ENCODE peak calls at places on chromosomes 1 and 21, in five cellular contexts. J is effector memory CD4-positive, alpha-beta T cell; Q is heart right ventricle; Y is neuronal stem cell; B is left ventricle myocardium inferior. R is an unnamed sample.

GRCh38 chr1:164695956-164696665 is 137.1 kb downstream of the PBX1 start:
- DNase-seq in J (no peak), Q (no peak), Y (no peak), B (no peak), R (no peak)

GRCh38 chr1:38489844-38490270 is 369.7 kb downstream of the RRAGC start:
- DNase-seq in J (no peak), Q (no peak), Y (no peak), B (no peak), R (peak)

GRCh38 chr1:34977858-34978257 is 7.3 kb downstream of the TMEM35B start:
- DNase-seq in J (no peak), Q (no peak), Y (no peak), B (no peak), R (no peak)

GRCh38 chr1:91124989-91125417 is 103.2 kb upstream of the ZNF644 start:
- DNase-seq in J (no peak), Q (no peak), Y (no peak), B (no peak), R (peak)

GRCh38 chr1:221439734-221440436 is 302.0 kb downstream of the DUSP10 start:
- DNase-seq in J (peak), Q (no peak), Y (no peak), B (no peak), R (no peak)

GRCh38 chr1:54811066-54811465 is 9.9 kb upstream of the TTC22 start:
- DNase-seq in J (no peak), Q (no peak), Y (no peak), B (no peak), R (no peak)

GRCh38 chr1:92953491-92953890 is 7.8 kb downstream of the DIPK1A start:
- DNase-seq in J (no peak), Q (no peak), Y (no peak), B (no peak), R (no peak)

GRCh38 chr1:33764149-33764548 is 99.7 kb upstream of the HMGB4 start:
- DNase-seq in J (no peak), Q (no peak), Y (no peak), B (no peak), R (no peak)

GRCh38 chr1:208475951-208476824 is 232.0 kb upstream of the PLXNA2 start:
- DNase-seq in J (no peak), Q (no peak), Y (peak), B (no peak), R (peak)

GRCh38 chr1:245258271-245258920 is 103.6 kb downstream of the KIF26B start:
- DNase-seq in J (no peak), Q (no peak), Y (no peak), B (no peak), R (no peak)

GRCh38 chr1:219773775-219774174 is 154.6 kb downstream of the SLC30A10 start:
- DNase-seq in J (no peak), Q (no peak), Y (no peak), B (no peak), R (no peak)

GRCh38 chr1:6417961-6418667 is 1.6 kb downstream of the HES2 start:
- DNase-seq in J (no peak), Q (no peak), Y (no peak), B (no peak), R (no peak)

GRCh38 chr1:47229884-47230691 is 1.9 kb downstream of the TAL1 start:
- DNase-seq in J (no peak), Q (no peak), Y (no peak), B (no peak), R (peak)

GRCh38 chr1:222420621-222421020 is 127.3 kb downstream of the HHIPL2 start:
- DNase-seq in J (no peak), Q (no peak), Y (no peak), B (no peak), R (no peak)

GRCh38 chr1:156193208-156193487 is 756 bp upstream of the SLC25A44 start:
- DNase-seq in J (no peak), Q (no peak), Y (no peak), B (no peak), R (no peak)

GRCh38 chr1:234315588-234315987 is 57.7 kb upstream of the COA6 start:
- DNase-seq in J (no peak), Q (no peak), Y (no peak), B (no peak), R (no peak)

GRCh38 chr1:209048961-209049669 is 534.4 kb upstream of the CAMK1G start:
- DNase-seq in J (no peak), Q (no peak), Y (no peak), B (no peak), R (no peak)

GRCh38 chr1:29837306-29837646 is 601.0 kb downstream of the PTPRU start:
- DNase-seq in J (no peak), Q (no peak), Y (no peak), B (no peak), R (no peak)

GRCh38 chr21:43359081-43359822 is 67.7 kb downstream of the SIK1 start:
- DNase-seq in J (no peak), Q (peak), Y (no peak), B (no peak), R (no peak)

GRCh38 chr21:43362306-43362927 is 64.5 kb downstream of the SIK1 start:
- DNase-seq in J (peak), Q (peak), Y (no peak), B (peak), R (peak)

GRCh38 chr21:43361127-43361492 is 65.8 kb downstream of the SIK1 start:
- DNase-seq in J (no peak), Q (peak), Y (no peak), B (peak), R (no peak)

GRCh38 chr21:43361493-43362296 is 65.2 kb downstream of the SIK1 start:
- DNase-seq in J (peak), Q (peak), Y (no peak), B (peak), R (no peak)

DNA sequence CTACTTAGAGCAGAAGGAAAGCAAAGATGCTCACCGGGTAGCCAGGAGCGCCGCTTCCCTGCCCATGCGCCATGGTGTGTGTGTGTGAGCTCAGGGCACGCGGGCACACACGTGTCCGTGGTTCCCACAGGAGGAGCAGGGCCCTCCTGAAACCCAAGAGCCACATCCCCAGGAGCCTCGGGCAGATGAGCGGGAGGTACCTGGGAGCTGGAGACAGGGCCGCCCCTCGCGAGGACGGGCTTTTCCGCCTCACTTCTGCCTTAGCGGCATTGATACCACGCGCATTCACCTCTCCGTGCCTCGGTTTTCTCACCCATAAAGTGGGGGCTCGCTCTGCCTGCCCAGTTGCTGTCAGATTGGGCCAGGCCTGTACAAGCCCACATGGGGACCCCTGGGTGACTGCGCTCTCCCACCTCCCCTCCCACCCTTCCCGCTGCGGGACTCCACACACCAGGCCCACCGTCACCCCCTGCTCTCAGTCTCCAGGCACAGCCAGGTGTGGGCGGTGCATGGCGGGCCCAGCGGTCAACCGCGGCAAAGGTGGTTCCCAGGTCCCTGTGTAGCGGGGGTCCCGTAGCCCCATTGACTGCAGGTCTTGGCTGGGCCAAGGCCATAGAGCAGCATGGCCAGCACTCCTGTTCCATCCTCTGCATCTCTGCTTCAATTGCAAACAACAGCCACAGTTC is 66.3 kb downstream of the SIK1 start:
- DNase-seq in J (no peak), Q (peak), Y (no peak), B (no peak), R (no peak)
- H3K27ac ChIP-seq in J (no peak), Q (peak), Y (no peak), B (peak), R (no peak)

GRCh38 chr1:201737350-201738060 is 91.5 kb upstream of the IPO9 start:
- DNase-seq in J (no peak), Q (peak), Y (no peak), B (peak), R (peak)

GRCh38 chr1:201740609-201741231 is 88.2 kb upstream of the IPO9 start:
- DNase-seq in J (no peak), Q (no peak), Y (no peak), B (no peak), R (peak)

GRCh38 chr1:201739492-201740085 is 89.4 kb upstream of the IPO9 start:
- DNase-seq in J (no peak), Q (peak), Y (no peak), B (peak), R (peak)

GRCh38 chr1:201740086-201740541 is 88.8 kb upstream of the IPO9 start:
- DNase-seq in J (no peak), Q (no peak), Y (no peak), B (no peak), R (peak)

DNA sequence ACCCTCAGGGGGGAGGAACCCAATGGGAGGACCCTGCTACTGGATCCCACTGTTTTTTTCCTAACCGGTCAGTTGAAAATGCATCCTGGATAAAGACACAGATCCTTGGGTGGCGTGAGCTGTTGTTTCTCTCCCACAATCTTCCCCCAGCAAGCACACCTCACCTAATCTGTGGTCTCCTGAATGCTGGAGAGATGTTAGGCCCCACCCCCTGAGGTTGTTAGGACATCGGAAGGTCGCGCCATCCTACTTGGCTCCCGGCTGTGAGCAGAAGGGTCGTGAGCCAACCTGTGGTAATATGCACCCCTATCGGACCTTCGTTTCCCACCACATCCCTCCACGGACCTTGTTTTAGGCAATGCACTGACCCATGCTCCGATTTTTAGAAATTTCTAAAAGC is 89.9 kb upstream of the IPO9 start:
- DNase-seq in J (no peak), Q (no peak), Y (no peak), B (no peak), R (no peak)
- H3K27ac ChIP-seq in J (no peak), Q (peak), Y (peak), B (peak), R (peak)

DNA sequence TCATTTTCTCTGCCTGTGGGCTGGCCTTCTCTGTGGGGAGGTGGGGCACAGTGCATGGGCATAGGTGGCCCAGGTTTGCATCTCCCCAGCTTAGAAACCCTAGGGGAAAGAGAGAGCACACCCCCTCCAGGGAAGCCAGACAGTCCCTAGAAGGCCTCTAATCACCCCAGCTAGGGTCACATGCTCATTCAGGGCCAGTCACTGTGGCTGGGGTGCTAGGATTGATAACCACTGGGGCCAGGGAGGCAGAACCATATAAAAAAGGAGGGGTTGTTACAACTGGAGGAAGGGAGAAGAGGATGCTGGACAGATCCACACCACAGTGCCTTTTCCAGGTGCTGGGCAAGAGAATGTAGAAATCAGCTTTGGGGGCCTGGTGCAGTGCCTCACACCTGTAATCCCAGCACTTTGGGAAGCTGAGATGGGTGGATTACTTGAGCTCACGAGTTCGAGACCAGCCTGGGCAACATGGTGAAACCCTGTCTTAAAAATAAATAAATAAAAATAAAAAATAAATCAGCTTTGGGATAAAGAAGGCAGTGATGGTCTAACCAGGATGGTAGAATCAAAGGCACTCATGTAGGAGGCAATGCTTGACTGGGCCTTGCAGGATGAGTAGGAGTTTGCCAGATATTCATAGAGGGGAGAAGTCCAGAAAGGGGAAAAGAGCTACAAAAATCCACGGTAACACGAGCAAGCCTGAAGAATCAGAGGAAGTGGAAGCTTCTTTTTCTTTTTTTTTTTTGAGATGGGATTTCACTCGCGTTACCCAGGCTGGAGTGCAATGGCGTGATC is 19.5 kb downstream of the FBLIM1 start:
- DNase-seq in J (no peak), Q (no peak), Y (no peak), B (no peak), R (no peak)
- H3K27ac ChIP-seq in J (no peak), Q (no peak), Y (no peak), B (no peak), R (no peak)

DNA sequence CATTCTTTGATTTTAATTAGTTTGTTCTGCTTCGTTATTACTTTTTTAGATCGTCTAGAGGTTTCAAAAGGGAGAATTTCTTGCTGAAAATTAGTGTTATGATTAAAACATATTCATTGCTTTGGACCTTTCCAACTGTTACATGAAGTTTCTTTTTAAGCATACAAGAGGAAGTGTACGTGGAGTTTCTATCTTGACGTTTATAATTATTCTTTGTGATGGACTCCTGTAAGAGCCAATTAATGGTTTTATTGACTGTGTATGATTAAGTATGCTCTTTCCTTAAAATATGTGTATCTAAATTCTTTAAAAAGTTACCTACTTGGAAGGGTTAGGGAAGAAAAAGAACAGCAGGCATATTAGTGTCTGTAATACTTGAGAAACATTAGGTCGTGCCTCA is 37.8 kb downstream of the SPEN start:
- DNase-seq in J (no peak), Q (no peak), Y (no peak), B (no peak), R (no peak)
- H3K27ac ChIP-seq in J (no peak), Q (peak), Y (no peak), B (peak), R (peak)

GRCh38 chr1:41435570-41436178 is 48.8 kb downstream of the EDN2 start:
- DNase-seq in J (no peak), Q (no peak), Y (peak), B (no peak), R (peak)
- H3K27ac ChIP-seq in J (no peak), Q (no peak), Y (no peak), B (no peak), R (no peak)

DNA sequence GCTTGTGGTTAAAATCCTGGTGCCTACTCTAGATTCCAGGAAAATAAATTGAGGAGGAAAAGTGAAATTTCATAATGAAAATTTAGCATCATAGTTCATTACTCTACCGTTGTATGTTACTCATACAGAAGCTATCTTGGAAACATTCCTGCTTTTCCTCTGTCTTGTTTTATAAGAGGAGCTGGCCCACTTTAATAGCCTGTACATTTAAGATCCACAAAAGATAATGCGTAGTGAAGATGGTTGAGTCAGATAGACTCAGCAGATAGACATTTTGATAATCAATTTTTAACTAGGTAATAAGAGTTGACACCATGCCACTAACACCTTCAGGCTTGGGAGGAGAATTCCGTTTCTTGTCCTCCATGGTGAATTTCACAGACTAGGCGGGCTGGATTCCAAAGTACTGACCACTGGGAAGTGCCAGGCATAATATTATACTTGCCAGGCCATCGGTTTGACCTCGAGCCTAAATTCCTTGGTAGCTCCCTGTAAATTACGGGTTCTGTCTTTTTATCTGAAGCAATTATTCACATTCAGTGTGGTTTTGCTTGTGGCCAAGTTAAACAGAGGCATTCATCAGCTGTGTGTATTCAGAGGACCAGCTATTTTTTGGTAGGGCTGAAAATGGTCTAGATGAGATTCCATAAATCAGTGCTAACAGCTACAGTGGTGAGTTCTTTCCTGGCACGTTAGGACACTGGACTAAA is 111.9 kb upstream of the KAZN start:
- DNase-seq in J (no peak), Q (no peak), Y (no peak), B (no peak), R (no peak)
- H3K27ac ChIP-seq in J (no peak), Q (no peak), Y (no peak), B (peak), R (no peak)

GRCh38 chr1:99622702-99623347 is 23.1 kb upstream of the PALMD start:
- DNase-seq in J (no peak), Q (no peak), Y (no peak), B (no peak), R (no peak)

GRCh38 chr1:99619583-99619982 is 26.3 kb upstream of the PALMD start:
- DNase-seq in J (no peak), Q (no peak), Y (no peak), B (no peak), R (no peak)

DNA sequence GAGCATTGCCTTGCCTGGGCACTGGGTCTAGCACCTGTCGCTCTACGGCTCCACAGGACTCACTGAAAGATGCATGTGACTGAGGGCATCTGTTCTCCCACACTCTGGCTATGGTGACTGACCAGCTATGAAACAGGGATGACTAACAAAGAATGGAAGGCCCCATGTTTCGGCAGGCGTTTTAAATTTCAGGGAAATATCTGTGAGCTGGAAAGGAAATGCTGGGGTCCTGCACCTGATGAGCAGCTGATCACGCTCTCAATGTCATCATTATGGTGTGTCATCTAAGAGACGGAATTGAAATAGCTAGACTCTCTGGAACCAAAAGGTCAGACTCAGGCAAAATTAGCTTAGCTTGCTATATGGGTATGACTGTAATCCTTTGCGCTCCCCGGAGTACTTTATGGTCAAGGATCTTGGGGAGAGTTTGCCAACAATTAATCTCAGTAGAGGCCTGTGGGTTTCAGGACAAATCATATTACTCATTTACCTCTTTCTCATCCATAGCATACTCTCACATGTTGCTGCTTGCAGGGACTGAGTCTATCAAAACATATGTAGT is 24.5 kb upstream of the PALMD start:
- DNase-seq in J (no peak), Q (no peak), Y (no peak), B (no peak), R (no peak)
- H3K27ac ChIP-seq in J (no peak), Q (no peak), Y (no peak), B (no peak), R (no peak)

DNA sequence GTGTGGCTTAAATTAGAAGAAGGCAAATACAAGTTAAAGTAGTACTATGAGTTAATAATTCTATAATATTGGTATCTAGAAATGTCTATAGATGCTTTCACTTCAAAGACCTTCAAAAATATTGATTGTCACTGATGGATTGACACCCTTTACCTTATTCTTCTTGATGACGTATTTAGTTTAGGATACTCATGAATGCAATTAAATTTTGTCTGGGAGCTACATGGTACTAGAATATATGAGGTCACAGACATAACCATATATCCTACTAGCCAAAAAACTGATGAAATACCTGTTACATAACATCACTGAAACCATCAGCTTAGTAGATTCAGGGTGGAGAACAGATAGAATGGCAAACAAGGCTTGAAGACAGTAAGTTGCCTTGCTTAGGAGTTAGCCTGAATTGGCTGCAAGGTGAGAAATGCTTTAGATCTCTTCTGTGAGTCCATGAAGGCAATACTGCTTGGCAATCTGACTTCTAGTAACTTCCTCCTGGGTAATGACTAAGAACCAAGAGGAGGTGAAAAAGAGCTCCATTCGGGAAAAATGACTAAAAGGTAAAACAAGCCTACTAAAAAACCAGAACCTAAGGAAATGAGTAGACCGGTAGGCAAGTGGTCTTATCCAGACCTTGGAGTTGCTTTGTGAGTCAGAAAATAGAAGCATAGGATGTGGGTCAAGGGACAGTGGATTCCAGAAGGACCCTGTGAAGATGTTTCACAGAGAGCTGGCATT is 16.9 kb upstream of the ARHGAP29 start:
- DNase-seq in J (no peak), Q (no peak), Y (no peak), B (no peak), R (no peak)
- H3K27ac ChIP-seq in J (no peak), Q (no peak), Y (no peak), B (no peak), R (no peak)